ENCODE peak calls at places on chromosomes 7 and 10, in eight cellular contexts. O is thoracic aorta, S is RWPE1, V is GM23338, L is heart right ventricle, A is HL-60, Q is fibroblast of lung, D is body of pancreas. Z is an unnamed sample.

GRCh38 chr10:45561952-45562351 is 110.6 kb downstream of the ZFAND4 start:
- DNase-seq in O (no peak), S (no peak), V (no peak), L (no peak), A (no peak), Q (no peak), D (no peak), Z (no peak)

GRCh38 chr7:117873056-117873932 is at the start of gene CTTNBP2:
- DNase-seq in O (no peak), S (peak; percentile 15), V (peak; percentile 85), L (peak; percentile 33), A (no peak), Q (peak; percentile 62), D (peak; percentile 59), Z (no peak)

GRCh38 chr7:24825931-24826661 is 68.8 kb upstream of the GSDME start:
- DNase-seq in O (no peak), S (peak; percentile 94), V (peak; percentile 53), L (no peak), A (no peak), Q (peak; percentile 91), D (peak; percentile 67), Z (no peak)

GRCh38 chr10:125348536-125348935 is 188.2 kb upstream of the CTBP2 start:
- DNase-seq in O (no peak), S (no peak), V (no peak), L (no peak), A (no peak), Q (no peak), D (no peak), Z (no peak)

GRCh38 chr7:139752148-139752547 is 25.6 kb downstream of the HIPK2 start:
- DNase-seq in O (no peak), S (no peak), V (no peak), L (no peak), A (no peak), Q (no peak), D (no peak), Z (peak; percentile 33)

GRCh38 chr10:97016728-97017473 is 168.9 kb downstream of the SLIT1 start:
- DNase-seq in O (no peak), S (no peak), V (peak; percentile 27), L (no peak), A (no peak), Q (peak; percentile 27), D (no peak), Z (peak; percentile 58)

GRCh38 chr7:29565982-29566746 is 2.5 kb downstream of the PRR15 start:
- DNase-seq in O (no peak), S (no peak), V (peak; percentile 70), L (no peak), A (no peak), Q (peak; percentile 4), D (no peak), Z (no peak)

GRCh38 chr10:125125951-125126735 is 34.2 kb downstream of the CTBP2 start:
- DNase-seq in O (no peak), S (no peak), V (no peak), L (no peak), A (no peak), Q (no peak), D (no peak), Z (no peak)

GRCh38 chr10:71272122-71272771 is 46.8 kb upstream of the SLC29A3 start:
- DNase-seq in O (no peak), S (peak; percentile 38), V (no peak), L (no peak), A (no peak), Q (peak; percentile 82), D (no peak), Z (no peak)

GRCh38 chr7:82700739-82701138 is 257.2 kb upstream of the CACNA2D1 start:
- DNase-seq in O (no peak), S (no peak), V (peak; percentile 9), L (no peak), A (no peak), Q (no peak), D (no peak), Z (no peak)

GRCh38 chr10:112898540-112899395 is 51.3 kb upstream of the TCF7L2 start:
- DNase-seq in O (no peak), S (no peak), V (peak; percentile 91), L (peak; percentile 6), A (no peak), Q (peak; percentile 80), D (peak; percentile 55), Z (peak; percentile 62)
- H3K27ac ChIP-seq in O (no peak overlapping the region), S (no peak overlapping the region), V (peak overlapping the region; percentile 87), L (no peak overlapping the region), A (no peak overlapping the region), Q (no peak overlapping the region), D (peak overlapping the region; percentile 64), Z (no peak overlapping the region)

DNA sequence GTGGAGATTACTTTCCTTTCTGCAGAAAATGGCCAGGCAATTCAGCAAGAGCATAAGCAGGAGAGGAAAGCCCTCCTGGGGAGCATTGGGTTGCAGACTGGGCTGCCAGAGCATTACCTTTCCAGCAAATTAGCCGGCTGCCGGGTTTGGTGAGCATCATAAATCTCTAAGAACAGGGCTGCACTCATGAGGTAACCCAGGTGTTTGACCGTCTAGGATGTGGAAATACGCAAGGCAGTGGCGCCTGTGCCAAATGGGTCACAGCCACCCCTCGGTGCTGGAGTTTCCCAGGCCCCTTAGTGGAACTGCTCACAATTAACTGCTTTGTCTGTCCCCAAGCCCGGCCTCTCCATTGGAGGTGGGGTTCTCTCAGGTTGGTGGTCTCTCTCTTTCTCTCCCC is 26.9 kb downstream of the PTN start:
- DNase-seq in O (no peak), S (no peak), V (no peak), L (no peak), A (no peak), Q (no peak), D (no peak), Z (no peak)
- H3K27ac ChIP-seq in O (no peak overlapping the region), S (no peak overlapping the region), V (no peak overlapping the region), L (no peak overlapping the region), A (no peak overlapping the region), Q (no peak overlapping the region), D (no peak overlapping the region), Z (no peak overlapping the region)

GRCh38 chr7:130421685-130422084 is 19.1 kb downstream of the CEP41 start:
- DNase-seq in O (no peak), S (no peak), V (no peak), L (no peak), A (no peak), Q (peak; percentile 70), D (no peak), Z (no peak)
- H3K27ac ChIP-seq in O (no peak overlapping the region), S (no peak overlapping the region), V (no peak overlapping the region), L (no peak overlapping the region), A (no peak overlapping the region), Q (no peak overlapping the region), D (no peak overlapping the region), Z (no peak overlapping the region)

GRCh38 chr7:95001258-95001657 is 93.9 kb downstream of the PPP1R9A start:
- DNase-seq in O (no peak), S (no peak), V (no peak), L (no peak), A (no peak), Q (no peak), D (no peak), Z (no peak)

GRCh38 chr7:95006010-95006409 is 98.6 kb downstream of the PPP1R9A start:
- DNase-seq in O (no peak), S (no peak), V (no peak), L (no peak), A (no peak), Q (no peak), D (no peak), Z (no peak)

GRCh38 chr7:95004618-95005282 is 97.4 kb downstream of the PPP1R9A start:
- DNase-seq in O (no peak), S (no peak), V (no peak), L (peak; percentile 38), A (no peak), Q (peak; percentile 42), D (no peak), Z (no peak)

GRCh38 chr7:95001815-95002561 is 94.6 kb downstream of the PPP1R9A start:
- DNase-seq in O (no peak), S (no peak), V (no peak), L (no peak), A (no peak), Q (no peak), D (no peak), Z (no peak)

GRCh38 chr7:95002726-95003125 is 95.3 kb downstream of the PPP1R9A start:
- DNase-seq in O (no peak), S (no peak), V (no peak), L (no peak), A (no peak), Q (no peak), D (no peak), Z (no peak)
- H3K27ac ChIP-seq in O (no peak overlapping the region), S (no peak overlapping the region), V (no peak overlapping the region), L (no peak overlapping the region), A (no peak overlapping the region), Q (no peak overlapping the region), D (no peak overlapping the region), Z (no peak overlapping the region)

GRCh38 chr7:44329888-44330287 is 4.5 kb upstream of the CAMK2B start:
- DNase-seq in O (no peak), S (no peak), V (no peak), L (no peak), A (no peak), Q (no peak), D (no peak), Z (no peak)
- H3K27ac ChIP-seq in O (no peak overlapping the region), S (no peak overlapping the region), V (no peak overlapping the region), L (peak overlapping the region; percentile 51), A (no peak overlapping the region), Q (no peak overlapping the region), D (no peak overlapping the region), Z (no peak overlapping the region)

DNA sequence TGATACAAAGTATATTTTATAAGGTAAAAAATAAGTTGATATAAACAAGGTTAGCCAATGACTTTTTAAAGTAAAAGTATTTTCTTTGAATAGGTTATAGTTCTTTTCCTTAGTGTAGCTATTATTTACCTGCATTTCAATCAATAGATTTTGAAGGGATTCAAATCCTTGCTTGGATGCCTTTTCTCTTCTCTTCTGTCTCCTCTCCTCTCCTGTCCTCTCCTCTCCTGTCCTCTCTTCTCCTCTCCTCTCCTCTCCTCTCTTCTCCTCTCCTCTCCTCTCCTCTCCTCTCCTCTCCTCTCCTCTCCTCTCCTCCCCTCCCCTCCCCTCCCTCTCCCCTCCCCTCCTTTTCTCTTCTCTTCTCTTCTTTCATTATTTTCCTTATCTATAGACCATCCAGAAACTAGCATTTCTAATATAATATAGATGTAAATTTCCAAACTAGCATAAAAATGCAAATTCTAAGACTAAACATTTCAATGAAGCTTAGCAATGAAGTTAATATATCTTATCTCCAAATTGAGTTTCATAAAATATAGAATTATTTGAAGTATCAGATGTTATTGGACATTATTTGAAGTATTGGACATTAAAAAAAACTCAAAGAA is 60.5 kb upstream of the PRKCQ start:
- DNase-seq in O (no peak), S (no peak), V (no peak), L (no peak), A (no peak), Q (no peak), D (no peak), Z (no peak)
- H3K27ac ChIP-seq in O (no peak overlapping the region), S (no peak overlapping the region), V (no peak overlapping the region), L (no peak overlapping the region), A (no peak overlapping the region), Q (no peak overlapping the region), D (no peak overlapping the region), Z (no peak overlapping the region)

DNA sequence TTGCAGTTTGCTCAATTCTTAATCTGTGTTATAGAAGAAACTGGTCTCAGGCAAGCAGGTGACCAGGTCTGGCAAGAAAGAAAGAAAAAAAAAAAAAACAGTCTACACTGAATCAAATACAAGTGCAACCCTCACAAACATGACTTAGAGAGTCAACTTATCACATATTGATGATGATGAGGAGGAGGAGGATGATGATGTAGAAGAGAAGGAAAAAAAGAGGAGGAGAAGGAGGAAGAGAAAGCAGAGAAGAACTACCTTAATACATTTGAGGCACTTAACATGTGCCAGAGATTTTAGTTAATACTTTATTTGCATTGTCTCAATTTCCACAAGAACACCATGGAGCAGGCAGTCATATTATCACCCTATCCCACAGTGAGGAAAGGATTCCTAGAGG is 91.5 kb downstream of the GLI3 start:
- DNase-seq in O (no peak), S (no peak), V (no peak), L (no peak), A (no peak), Q (no peak), D (no peak), Z (no peak)
- H3K27ac ChIP-seq in O (no peak overlapping the region), S (no peak overlapping the region), V (no peak overlapping the region), L (no peak overlapping the region), A (no peak overlapping the region), Q (no peak overlapping the region), D (no peak overlapping the region), Z (no peak overlapping the region)